ENCODE peak calls at places on chromosomes 4 and X, in seven cellular contexts. K is tibial nerve, E is stomach, Q is esophagus muscularis mucosa, U is ovary, A is A549, N is K562. X is an unnamed sample.

GRCh38 chr4:92969650-92970370 is 666.0 kb downstream of the GRID2 start:
- DNase-seq in U (no peak), Q (no peak), E (no peak), N (no peak), A (peak), K (no peak), X (no peak)

GRCh38 chr4:67575232-67575888 is 16.8 kb downstream of the STAP1 start:
- DNase-seq in K (no peak), N (peak), E (no peak), Q (no peak), A (no peak), U (no peak), X (no peak)

GRCh38 chrX:21838937-21839333 is 482 bp upstream of the MBTPS2 start:
- DNase-seq in K (no peak), E (no peak), A (peak), N (no peak), Q (no peak), U (no peak), X (no peak)

GRCh38 chr4:48557478-48557877 is 67.4 kb downstream of the ZAR1 start:
- DNase-seq in E (no peak), Q (no peak), U (no peak), N (peak), A (peak), K (no peak), X (no peak)

GRCh38 chr4:126888968-126889367 is 743.8 kb upstream of the INTU start:
- DNase-seq in A (no peak), N (no peak), K (no peak), U (no peak), E (no peak), Q (no peak), X (no peak)

GRCh38 chrX:150902434-150903109 is 4.1 kb upstream of the CD99L2 start:
- DNase-seq in N (no peak), E (no peak), U (no peak), Q (no peak), K (no peak), A (no peak), X (no peak)

GRCh38 chr4:17781831-17782287 is 438 bp upstream of the FAM184B start:
- DNase-seq in E (no peak), Q (peak), A (no peak), K (no peak), U (no peak), N (no peak), X (no peak)

GRCh38 chr4:152771736-152772533 is 7.6 kb downstream of the TIGD4 start:
- DNase-seq in U (no peak), N (no peak), E (no peak), Q (no peak), K (no peak), A (no peak), X (no peak)

GRCh38 chr4:42452823-42453222 is 55.5 kb downstream of the SHISA3 start:
- DNase-seq in N (no peak), U (no peak), A (no peak), Q (no peak), E (no peak), K (no peak), X (no peak)

GRCh38 chrX:133249659-133250058 is 31.5 kb upstream of the TFDP3 start:
- DNase-seq in K (no peak), U (no peak), Q (no peak), N (no peak), A (peak), E (no peak), X (no peak)

GRCh38 chr4:153204247-153205027 is at the start of gene TRIM2:
- DNase-seq in Q (no peak), A (no peak), U (peak), K (peak), E (peak), N (peak), X (peak)

GRCh38 chrX:132900631-132901030 is 57.8 kb downstream of the HS6ST2 start:
- DNase-seq in E (no peak), N (no peak), A (no peak), Q (no peak), K (no peak), U (no peak), X (no peak)

GRCh38 chr4:2630556-2631273 is 94.3 kb downstream of the FAM193A start:
- DNase-seq in U (no peak), K (no peak), E (no peak), N (no peak), Q (no peak), A (no peak), X (peak)

GRCh38 chr4:56400560-56400959 is 13.3 kb upstream of the AASDH start:
- DNase-seq in U (no peak), Q (no peak), E (no peak), K (no peak), N (no peak), A (no peak), X (no peak)
- H3K4me3 ChIP-seq in U (no peak), Q (no peak), E (no peak), K (no peak), N (no peak), A (no peak), X (no peak)

GRCh38 chrX:71214604-71215334 is 8.3 kb upstream of the GJB1 start:
- DNase-seq in Q (no peak), A (no peak), E (peak), N (no peak), K (no peak), U (no peak), X (no peak)

GRCh38 chrX:71217298-71217697 is 5.7 kb upstream of the GJB1 start:
- DNase-seq in E (no peak), N (no peak), K (no peak), U (no peak), Q (no peak), A (no peak), X (no peak)

GRCh38 chrX:71214152-71214551 is 8.9 kb upstream of the GJB1 start:
- DNase-seq in K (no peak), N (no peak), U (no peak), E (no peak), A (no peak), Q (no peak), X (no peak)

GRCh38 chrX:71216446-71216845 is 6.6 kb upstream of the GJB1 start:
- DNase-seq in N (no peak), A (no peak), E (no peak), Q (no peak), K (no peak), U (no peak), X (no peak)

GRCh38 chrX:71215335-71215912 is 7.6 kb upstream of the GJB1 start:
- DNase-seq in E (peak), K (no peak), U (no peak), A (no peak), Q (no peak), N (no peak), X (no peak)
- TF ChIP-seq POLR2A in E (no peak), K (no peak), U (no peak), A (no peak), Q (no peak), N (no peak), X (no peak)

GRCh38 chr4:20895208-20895607 is 194.9 kb downstream of the PACRGL start:
- DNase-seq in Q (no peak), U (no peak), N (no peak), E (no peak), K (no peak), A (no peak), X (no peak)

GRCh38 chr4:20889901-20890300 is 189.6 kb downstream of the PACRGL start:
- DNase-seq in K (no peak), U (no peak), E (no peak), Q (no peak), N (no peak), A (no peak), X (no peak)

GRCh38 chr4:20895988-20896387 is 195.7 kb downstream of the PACRGL start:
- DNase-seq in A (no peak), E (no peak), K (no peak), Q (no peak), N (no peak), U (no peak), X (no peak)

DNA sequence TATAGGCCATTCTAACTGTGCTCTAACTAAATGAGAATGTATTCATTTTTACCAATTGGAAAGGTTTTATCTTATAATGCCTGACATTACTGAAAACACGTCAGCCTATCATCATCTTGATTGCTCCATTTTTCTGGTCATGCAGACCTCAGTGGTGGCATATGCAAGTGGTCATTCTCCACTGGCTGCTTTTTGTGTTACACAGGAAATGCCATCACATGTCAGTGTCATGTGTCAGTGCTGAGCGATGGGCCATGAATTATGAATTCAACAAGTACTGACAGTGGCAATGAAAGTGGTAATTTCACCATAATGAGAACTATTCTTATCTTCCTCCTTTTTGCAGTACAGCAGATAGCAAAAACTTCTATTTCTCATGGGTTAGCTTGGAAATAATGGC is 190.5 kb downstream of the PACRGL start:
- DNase-seq in A (no peak), Q (no peak), N (no peak), E (no peak), K (no peak), U (no peak), X (no peak)
- TF ChIP-seq EP300 in A (no peak), Q (no peak), N (no peak), E (no peak), K (no peak), U (no peak), X (no peak)

DNA sequence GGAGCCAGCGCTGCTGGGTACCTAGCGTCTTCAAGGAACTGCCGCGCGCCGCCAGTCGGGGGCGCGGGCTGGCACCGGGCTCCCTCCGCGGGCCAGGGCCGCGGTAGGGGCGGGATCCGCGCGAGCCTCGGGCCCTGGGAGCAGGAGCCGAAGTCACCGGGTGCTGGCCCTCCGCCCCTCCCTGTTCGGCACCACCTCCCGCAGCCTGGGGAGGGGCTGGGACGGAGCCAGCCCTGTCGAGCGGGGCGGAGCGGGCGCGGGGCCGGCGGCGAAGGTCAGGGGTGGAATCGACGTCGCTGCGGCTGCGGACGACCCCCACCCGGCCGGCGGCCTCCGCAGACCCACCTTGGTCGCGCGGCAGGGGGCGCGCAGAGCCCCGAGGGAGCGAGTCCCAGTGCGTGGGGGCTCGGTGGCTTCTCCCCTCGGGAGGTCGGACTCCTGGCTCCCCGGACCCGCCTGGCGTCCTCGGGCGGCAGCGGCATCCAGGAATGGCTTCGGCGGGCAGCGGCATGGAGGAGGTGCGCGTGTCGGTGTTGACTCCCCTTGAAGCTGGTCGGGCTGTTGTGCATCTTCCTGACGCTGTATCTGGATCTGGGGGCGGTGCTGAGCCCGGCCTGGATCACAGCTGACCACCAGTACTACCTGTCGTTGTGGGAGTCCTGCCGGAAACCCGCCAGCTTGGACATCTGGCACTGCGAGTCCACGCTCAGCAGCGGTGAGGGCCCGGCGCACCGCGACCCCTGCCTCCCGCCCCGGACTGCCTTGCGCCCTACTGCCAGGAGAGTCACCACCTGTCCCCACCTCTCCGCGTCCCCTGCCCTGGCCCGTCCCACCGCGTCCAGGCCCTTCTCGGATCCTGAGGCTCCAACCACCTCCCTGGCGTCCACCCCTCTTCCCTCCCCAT is 50.5 kb upstream of the FAM47C start:
- DNase-seq in A (peak), K (no peak), U (no peak), E (peak), N (no peak), Q (no peak), X (no peak)
- H3K4me3 ChIP-seq in A (peak), K (peak), U (no peak), E (peak), N (no peak), Q (peak), X (peak)